ENCODE peak calls at places on chromosomes 11 and 22, in ten cellular contexts. Z is GM03348, J is NCI-H1092, T is HFFc6, L is brain microvascular endothelial cell, Q is ACHN, Y is lung microvascular endothelial cell, S is left cardiac atrium, I is fibroblast of lung, B is ELR. A is an unnamed sample.

GRCh38 chr11:12979928-12980689 is 29.0 kb upstream of the RASSF10 start:
- DNase-seq in Z (no peak), J (peak), T (no peak), L (no peak), Q (no peak), Y (no peak), S (no peak), I (no peak), B (no peak), A (no peak)

GRCh38 chr11:35045219-35045819 is 93.7 kb upstream of the CD44 start:
- DNase-seq in Z (no peak), J (no peak), T (no peak), L (no peak), Q (no peak), Y (peak), S (no peak), I (no peak), B (no peak), A (no peak)

GRCh38 chr11:134019500-134019899 is 49.4 kb upstream of the JAM3 start:
- DNase-seq in Z (no peak), J (peak), T (no peak), L (no peak), Q (no peak), Y (no peak), S (no peak), I (no peak), B (no peak), A (no peak)

GRCh38 chr11:8863838-8864237 is 47.2 kb upstream of the AKIP1 start:
- DNase-seq in Z (peak), J (no peak), T (peak), L (peak), Q (no peak), Y (peak), S (no peak), I (peak), B (peak), A (no peak)

GRCh38 chr11:68447015-68447801 is 13.3 kb upstream of the PPP6R3 start:
- DNase-seq in Z (peak), J (peak), T (peak), L (peak), Q (peak), Y (peak), S (peak), I (peak), B (peak), A (peak)

GRCh38 chr22:17234144-17234623 is 14.9 kb upstream of the ADA2 start:
- DNase-seq in Z (no peak), J (no peak), T (no peak), L (no peak), Q (no peak), Y (peak), S (no peak), I (peak), B (peak), A (no peak)

GRCh38 chr11:61495801-61496601 is 12.5 kb upstream of the LRRC10B start:
- DNase-seq in Z (no peak), J (peak), T (no peak), L (no peak), Q (no peak), Y (no peak), S (no peak), I (peak), B (no peak), A (no peak)

GRCh38 chr11:47189100-47189834 is 3.0 kb upstream of the PACSIN3 start:
- DNase-seq in Z (peak), J (no peak), T (peak), L (peak), Q (peak), Y (peak), S (no peak), I (peak), B (peak), A (peak)

GRCh38 chr22:45212306-45212709 is 28.4 kb downstream of the KIAA0930 start:
- DNase-seq in Z (peak), J (no peak), T (peak), L (peak), Q (peak), Y (peak), S (peak), I (peak), B (peak), A (no peak)

GRCh38 chr11:34915136-34916013 is 804 bp downstream of the APIP start:
- DNase-seq in Z (no peak), J (peak), T (peak), L (peak), Q (no peak), Y (peak), S (no peak), I (peak), B (no peak), A (no peak)

GRCh38 chr22:38214248-38215056 is 12.7 kb downstream of the MAFF start:
- DNase-seq in Z (peak), J (no peak), T (no peak), L (no peak), Q (no peak), Y (peak), S (peak), I (peak), B (peak), A (no peak)

GRCh38 chr22:21026783-21027692 is 5.3 kb downstream of the SLC7A4 start:
- DNase-seq in Z (peak), J (peak), T (peak), L (peak), Q (no peak), Y (no peak), S (peak), I (peak), B (no peak), A (no peak)

GRCh38 chr22:21082248-21082647 is 36.5 kb downstream of the LRRC74B start:
- DNase-seq in Z (no peak), J (no peak), T (no peak), L (no peak), Q (no peak), Y (no peak), S (no peak), I (no peak), B (no peak), A (no peak)

GRCh38 chr11:130547761-130548490 is 99.5 kb downstream of the ADAMTS15 start:
- DNase-seq in Z (no peak), J (no peak), T (no peak), L (no peak), Q (no peak), Y (no peak), S (no peak), I (no peak), B (no peak), A (no peak)

GRCh38 chr22:45975266-45976161 is 1.4 kb downstream of the WNT7B start:
- DNase-seq in Z (no peak), J (no peak), T (no peak), L (no peak), Q (no peak), Y (no peak), S (no peak), I (no peak), B (no peak), A (peak)

GRCh38 chr22:19942071-19942885 is 660 bp upstream of the TXNRD2 start:
- DNase-seq in Z (peak), J (no peak), T (peak), L (peak), Q (peak), Y (peak), S (peak), I (peak), B (peak), A (no peak)

GRCh38 chr11:133930767-133931448 is 25.9 kb downstream of the IGSF9B start:
- DNase-seq in Z (no peak), J (no peak), T (no peak), L (no peak), Q (no peak), Y (peak), S (no peak), I (no peak), B (peak), A (no peak)

GRCh38 chr22:23010430-23010829 is 59.9 kb upstream of the GNAZ start:
- DNase-seq in Z (no peak), J (no peak), T (no peak), L (no peak), Q (no peak), Y (no peak), S (no peak), I (no peak), B (no peak), A (no peak)

GRCh38 chr11:110179064-110179463 is 85.9 kb downstream of the ZC3H12C start:
- DNase-seq in Z (no peak), J (no peak), T (no peak), L (no peak), Q (no peak), Y (no peak), S (no peak), I (no peak), B (no peak), A (no peak)

GRCh38 chr22:40769761-40770160 is 49.4 kb downstream of the SLC25A17 start:
- DNase-seq in Z (no peak), J (no peak), T (no peak), L (no peak), Q (no peak), Y (no peak), S (no peak), I (no peak), B (no peak), A (no peak)

GRCh38 chr11:84012171-84012826 is 726.1 kb upstream of the CCDC90B start:
- DNase-seq in Z (no peak), J (no peak), T (no peak), L (no peak), Q (no peak), Y (no peak), S (no peak), I (no peak), B (no peak), A (no peak)

GRCh38 chr11:27317751-27318150 is 45.3 kb downstream of the CCDC34 start:
- DNase-seq in Z (peak), J (no peak), T (peak), L (peak), Q (peak), Y (peak), S (no peak), I (peak), B (peak), A (peak)

GRCh38 chr22:48613566-48614200 is 1214.0 kb downstream of the BRD1 start:
- DNase-seq in Z (no peak), J (no peak), T (no peak), L (no peak), Q (no peak), Y (no peak), S (no peak), I (no peak), B (no peak), A (no peak)

GRCh38 chr11:105609341-105609781 is 512 bp upstream of the GRIA4 start:
- DNase-seq in Z (no peak), J (no peak), T (no peak), L (peak), Q (peak), Y (peak), S (no peak), I (peak), B (peak), A (peak)

GRCh38 chr11:116928102-116928777 is 90.8 kb upstream of the APOA1 start:
- DNase-seq in Z (no peak), J (no peak), T (no peak), L (no peak), Q (no peak), Y (no peak), S (no peak), I (no peak), B (no peak), A (no peak)

GRCh38 chr22:46025225-46025972 is 48.4 kb upstream of the WNT7B start:
- DNase-seq in Z (no peak), J (no peak), T (no peak), L (no peak), Q (no peak), Y (no peak), S (peak), I (no peak), B (no peak), A (no peak)

GRCh38 chr11:121936781-121937447 is 179.1 kb downstream of the BLID start:
- DNase-seq in Z (peak), J (no peak), T (peak), L (peak), Q (no peak), Y (peak), S (peak), I (peak), B (peak), A (no peak)

A was measured in SW480.